ENCODE peak calls at places on chromosomes 3 and 15, in four cellular contexts. One of them, this sample, is unnamed.

GRCh38 chr3:39569095-39569494 is 101.6 kb downstream of the MOBP start:
- DNase-seq in choroid plexus epithelial cell: no peak
- DNase-seq in mammary epithelial cell: no peak
- DNase-seq in WTC11: no peak
- DNase-seq in this sample: no peak

GRCh38 chr3:54433846-54434245 is 311.5 kb downstream of the CACNA2D3 start:
- DNase-seq in choroid plexus epithelial cell: no peak
- DNase-seq in mammary epithelial cell: peak; percentile 16
- DNase-seq in WTC11: peak; percentile 82
- DNase-seq in this sample: no peak

GRCh38 chr3:60669636-60670035 is 581.6 kb downstream of the FHIT start:
- DNase-seq in choroid plexus epithelial cell: no peak
- DNase-seq in mammary epithelial cell: no peak
- DNase-seq in WTC11: peak; percentile 50
- DNase-seq in this sample: no peak

GRCh38 chr3:178353292-178353814 is 182.9 kb upstream of the KCNMB2 start:
- DNase-seq in choroid plexus epithelial cell: peak; percentile 38
- DNase-seq in mammary epithelial cell: no peak
- DNase-seq in WTC11: no peak
- DNase-seq in this sample: no peak

GRCh38 chr3:3356836-3357235 is 177.3 kb upstream of the CRBN start:
- DNase-seq in choroid plexus epithelial cell: no peak
- DNase-seq in mammary epithelial cell: no peak
- DNase-seq in WTC11: no peak
- DNase-seq in this sample: no peak

GRCh38 chr15:70014860-70015490 is 82.7 kb downstream of the TLE3 start:
- DNase-seq in choroid plexus epithelial cell: no peak
- DNase-seq in mammary epithelial cell: no peak
- DNase-seq in WTC11: peak; percentile 71
- DNase-seq in this sample: no peak

GRCh38 chr15:31318429-31318828 is 8.2 kb upstream of the KLF13 start:
- DNase-seq in choroid plexus epithelial cell: no peak
- DNase-seq in mammary epithelial cell: no peak
- DNase-seq in WTC11: no peak
- DNase-seq in this sample: no peak

GRCh38 chr3:58419782-58420512 is 13.7 kb downstream of the PDHB start:
- DNase-seq in choroid plexus epithelial cell: no peak
- DNase-seq in mammary epithelial cell: no peak
- DNase-seq in WTC11: no peak
- DNase-seq in this sample: peak; percentile 72

GRCh38 chr3:66312039-66312438 is 91.2 kb downstream of the SLC25A26 start:
- DNase-seq in choroid plexus epithelial cell: no peak
- DNase-seq in mammary epithelial cell: no peak
- DNase-seq in WTC11: no peak
- DNase-seq in this sample: no peak

GRCh38 chr15:63601026-63601726 is 4.0 kb downstream of the FBXL22 start:
- DNase-seq in choroid plexus epithelial cell: peak; percentile 40
- DNase-seq in mammary epithelial cell: no peak
- DNase-seq in WTC11: peak; percentile 36
- DNase-seq in this sample: peak; percentile 47

GRCh38 chr15:92733934-92734521 is 78.5 kb upstream of the FAM174B start:
- DNase-seq in choroid plexus epithelial cell: peak; percentile 40
- DNase-seq in mammary epithelial cell: no peak
- DNase-seq in WTC11: peak; percentile 33
- DNase-seq in this sample: no peak

GRCh38 chr15:59522988-59523461 is 85.0 kb downstream of the FAM81A start:
- DNase-seq in choroid plexus epithelial cell: no peak
- DNase-seq in mammary epithelial cell: no peak
- DNase-seq in WTC11: no peak
- DNase-seq in this sample: no peak

GRCh38 chr3:132972333-132972732 is 65.9 kb upstream of the TMEM108 start:
- DNase-seq in choroid plexus epithelial cell: peak; percentile 1
- DNase-seq in mammary epithelial cell: peak; percentile 51
- DNase-seq in WTC11: no peak
- DNase-seq in this sample: no peak

GRCh38 chr3:187281191-187281714 is 10.3 kb downstream of the MASP1 start:
- DNase-seq in choroid plexus epithelial cell: peak; percentile 92
- DNase-seq in mammary epithelial cell: no peak
- DNase-seq in WTC11: peak; percentile 35
- DNase-seq in this sample: no peak

GRCh38 chr3:94225176-94225742 is 162.4 kb downstream of the NSUN3 start:
- DNase-seq in choroid plexus epithelial cell: peak; percentile 23
- DNase-seq in mammary epithelial cell: peak; percentile 60
- DNase-seq in WTC11: no peak
- DNase-seq in this sample: no peak

GRCh38 chr15:53962646-53963561 is 15.3 kb upstream of the UNC13C start:
- DNase-seq in choroid plexus epithelial cell: peak; percentile 23
- DNase-seq in mammary epithelial cell: no peak
- DNase-seq in WTC11: peak; percentile 56
- DNase-seq in this sample: peak; percentile 24

GRCh38 chr3:115436767-115437301 is 186.5 kb upstream of the GAP43 start:
- DNase-seq in choroid plexus epithelial cell: peak; percentile 94
- DNase-seq in mammary epithelial cell: peak; percentile 97
- DNase-seq in WTC11: peak; percentile 12
- DNase-seq in this sample: no peak

DNA sequence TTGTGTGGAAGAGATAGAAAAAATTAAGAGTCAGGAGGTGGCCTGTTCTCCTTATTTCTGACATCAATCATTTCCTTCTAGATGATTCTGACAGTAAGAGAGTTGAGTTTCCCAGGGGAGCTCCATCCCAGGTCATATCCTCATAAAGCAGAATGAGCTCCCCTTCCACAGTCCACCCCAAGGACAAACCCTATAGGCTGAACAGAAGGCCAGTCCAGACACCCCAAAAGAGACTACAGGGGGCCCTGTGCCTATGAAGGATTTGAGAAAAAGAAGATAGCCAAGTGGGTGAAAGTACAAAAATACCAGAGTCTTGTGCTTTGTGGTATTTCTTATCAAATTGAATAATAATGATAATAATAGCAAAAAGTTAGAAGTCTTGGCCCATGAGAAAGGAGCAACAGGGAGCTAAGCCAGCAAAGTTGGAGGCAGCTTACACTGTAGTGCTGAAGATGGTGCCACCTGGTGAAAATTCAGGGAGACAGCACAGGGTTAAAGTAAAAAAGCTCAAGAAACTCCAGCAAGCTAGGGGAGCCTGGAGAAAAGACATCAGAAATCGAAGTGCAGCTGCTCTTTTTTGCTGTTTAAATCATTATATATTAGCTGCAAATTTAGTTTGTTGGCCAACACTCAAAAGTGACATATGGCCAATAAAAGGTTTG is 35.9 kb upstream of the SLC24A5 start:
- DNase-seq in choroid plexus epithelial cell: peak; percentile 84
- DNase-seq in mammary epithelial cell: peak; percentile 6
- DNase-seq in WTC11: peak; percentile 14
- DNase-seq in this sample: no peak
- TF ChIP-seq CTCF in choroid plexus epithelial cell: peak; percentile 82
- TF ChIP-seq CTCF in mammary epithelial cell: peak; percentile 39
- TF ChIP-seq CTCF in WTC11: peak; percentile 44
- TF ChIP-seq CTCF in this sample: peak; percentile 32

DNA sequence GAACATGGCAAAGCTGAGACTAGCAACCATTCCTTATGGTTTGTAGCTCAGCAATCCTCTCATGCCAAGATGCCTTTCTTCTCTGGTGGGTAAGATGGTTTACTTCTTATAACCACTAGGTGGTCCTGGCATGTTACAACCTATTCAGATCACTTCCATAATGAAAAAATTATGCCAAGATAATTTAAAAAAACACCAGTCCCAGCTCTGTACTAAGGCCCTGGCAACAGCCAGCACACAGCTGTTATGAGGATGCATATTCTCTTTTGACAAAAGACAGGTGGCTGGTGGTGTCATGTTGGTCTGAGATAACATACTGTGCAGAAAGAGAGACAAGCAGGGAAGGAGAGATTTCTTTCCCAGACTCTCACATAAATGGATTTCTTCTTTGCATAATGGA is 65.7 kb upstream of the FRMD4B start:
- DNase-seq in choroid plexus epithelial cell: peak; percentile 26
- DNase-seq in mammary epithelial cell: no peak
- DNase-seq in WTC11: no peak
- DNase-seq in this sample: no peak
- TF ChIP-seq CTCF in choroid plexus epithelial cell: peak; percentile 27
- TF ChIP-seq CTCF in mammary epithelial cell: peak; percentile 23
- TF ChIP-seq CTCF in WTC11: no peak
- TF ChIP-seq CTCF in this sample: no peak

GRCh38 chr15:75367913-75368688 is at the start of gene MAN2C1:
- DNase-seq in choroid plexus epithelial cell: peak; percentile 98
- DNase-seq in mammary epithelial cell: peak; percentile 96
- DNase-seq in WTC11: peak; percentile 95
- DNase-seq in this sample: peak; percentile 98
- TF ChIP-seq CTCF in choroid plexus epithelial cell: peak; percentile 84
- TF ChIP-seq CTCF in mammary epithelial cell: peak; percentile 70
- TF ChIP-seq CTCF in WTC11: no peak
- TF ChIP-seq CTCF in this sample: peak; percentile 61

GRCh38 chr3:142279965-142280590 is 54.7 kb upstream of the GK5 start:
- DNase-seq in choroid plexus epithelial cell: peak; percentile 93
- DNase-seq in mammary epithelial cell: peak; percentile 59
- DNase-seq in WTC11: peak; percentile 20
- DNase-seq in this sample: peak; percentile 56
- TF ChIP-seq CTCF in choroid plexus epithelial cell: peak; percentile 75
- TF ChIP-seq CTCF in mammary epithelial cell: peak; percentile 58
- TF ChIP-seq CTCF in WTC11: peak; percentile 66
- TF ChIP-seq CTCF in this sample: peak; percentile 60

DNA sequence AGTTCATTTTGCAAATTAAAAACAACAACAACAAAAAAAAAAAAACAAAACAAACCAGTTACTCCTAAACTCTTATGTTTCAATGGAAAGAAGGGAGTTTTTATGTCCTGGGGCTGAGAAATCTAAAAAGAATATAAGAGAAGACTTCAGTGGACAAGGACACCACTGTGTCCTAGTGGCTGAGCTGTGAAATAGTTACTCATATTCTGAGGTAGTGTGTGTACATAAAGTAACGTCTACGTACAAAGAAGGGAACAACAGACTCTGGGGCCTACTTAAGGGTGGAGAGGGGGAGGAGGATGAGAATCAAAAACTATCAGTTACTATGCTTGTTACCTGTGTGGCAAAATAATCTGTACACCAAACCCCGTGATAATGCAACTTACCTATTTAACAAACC is 6.0 kb upstream of the TP53BP1 start:
- DNase-seq in choroid plexus epithelial cell: no peak
- DNase-seq in mammary epithelial cell: no peak
- DNase-seq in WTC11: no peak
- DNase-seq in this sample: no peak
- TF ChIP-seq CTCF in choroid plexus epithelial cell: no peak
- TF ChIP-seq CTCF in mammary epithelial cell: no peak
- TF ChIP-seq CTCF in WTC11: no peak
- TF ChIP-seq CTCF in this sample: no peak

GRCh38 chr3:184574552-184575430 is 13.2 kb downstream of the EPHB3 start:
- DNase-seq in choroid plexus epithelial cell: no peak
- DNase-seq in mammary epithelial cell: no peak
- DNase-seq in WTC11: peak; percentile 82
- DNase-seq in this sample: no peak
- TF ChIP-seq CTCF in choroid plexus epithelial cell: no peak
- TF ChIP-seq CTCF in mammary epithelial cell: no peak
- TF ChIP-seq CTCF in WTC11: no peak
- TF ChIP-seq CTCF in this sample: no peak

GRCh38 chr15:78076231-78077052 is 1.1 kb downstream of the TBC1D2B start:
- DNase-seq in choroid plexus epithelial cell: peak; percentile 41
- DNase-seq in mammary epithelial cell: no peak
- DNase-seq in WTC11: no peak
- DNase-seq in this sample: no peak
- TF ChIP-seq CTCF in choroid plexus epithelial cell: peak; percentile 45
- TF ChIP-seq CTCF in mammary epithelial cell: no peak
- TF ChIP-seq CTCF in WTC11: no peak
- TF ChIP-seq CTCF in this sample: no peak

GRCh38 chr3:14125193-14126016 is 553 bp downstream of the TMEM43 start:
- DNase-seq in choroid plexus epithelial cell: peak; percentile 95
- DNase-seq in mammary epithelial cell: peak; percentile 94
- DNase-seq in WTC11: peak; percentile 48
- DNase-seq in this sample: peak; percentile 80
- TF ChIP-seq CTCF in choroid plexus epithelial cell: peak; percentile 42
- TF ChIP-seq CTCF in mammary epithelial cell: peak; percentile 6
- TF ChIP-seq CTCF in WTC11: no peak
- TF ChIP-seq CTCF in this sample: no peak

GRCh38 chr15:87038404-87038803 is 958.7 kb downstream of the AGBL1 start:
- DNase-seq in choroid plexus epithelial cell: no peak
- DNase-seq in mammary epithelial cell: no peak
- DNase-seq in WTC11: no peak
- DNase-seq in this sample: no peak

GRCh38 chr15:87034886-87035285 is 955.2 kb downstream of the AGBL1 start:
- DNase-seq in choroid plexus epithelial cell: no peak
- DNase-seq in mammary epithelial cell: no peak
- DNase-seq in WTC11: no peak
- DNase-seq in this sample: no peak

GRCh38 chr15:87031545-87032230 is 952.0 kb downstream of the AGBL1 start:
- DNase-seq in choroid plexus epithelial cell: no peak
- DNase-seq in mammary epithelial cell: peak; percentile 55
- DNase-seq in WTC11: no peak
- DNase-seq in this sample: no peak

GRCh38 chr15:87032291-87032690 is 952.6 kb downstream of the AGBL1 start:
- DNase-seq in choroid plexus epithelial cell: no peak
- DNase-seq in mammary epithelial cell: peak; percentile 59
- DNase-seq in WTC11: no peak
- DNase-seq in this sample: no peak

GRCh38 chr15:87033056-87033455 is 953.4 kb downstream of the AGBL1 start:
- DNase-seq in choroid plexus epithelial cell: peak; percentile 33
- DNase-seq in mammary epithelial cell: no peak
- DNase-seq in WTC11: no peak
- DNase-seq in this sample: no peak
- TF ChIP-seq CTCF in choroid plexus epithelial cell: peak; percentile 40
- TF ChIP-seq CTCF in mammary epithelial cell: no peak
- TF ChIP-seq CTCF in WTC11: no peak
- TF ChIP-seq CTCF in this sample: no peak

GRCh38 chr3:49629451-49629850 is 44.7 kb upstream of the APEH start:
- DNase-seq in choroid plexus epithelial cell: no peak
- DNase-seq in mammary epithelial cell: no peak
- DNase-seq in WTC11: no peak
- DNase-seq in this sample: no peak

GRCh38 chr3:49630784-49631183 is 43.4 kb upstream of the APEH start:
- DNase-seq in choroid plexus epithelial cell: no peak
- DNase-seq in mammary epithelial cell: no peak
- DNase-seq in WTC11: no peak
- DNase-seq in this sample: no peak

GRCh38 chr3:49627634-49628033 is 46.5 kb upstream of the APEH start:
- DNase-seq in choroid plexus epithelial cell: no peak
- DNase-seq in mammary epithelial cell: no peak
- DNase-seq in WTC11: no peak
- DNase-seq in this sample: no peak

GRCh38 chr3:49628249-49628648 is 45.9 kb upstream of the APEH start:
- DNase-seq in choroid plexus epithelial cell: no peak
- DNase-seq in mammary epithelial cell: no peak
- DNase-seq in WTC11: no peak
- DNase-seq in this sample: no peak

DNA sequence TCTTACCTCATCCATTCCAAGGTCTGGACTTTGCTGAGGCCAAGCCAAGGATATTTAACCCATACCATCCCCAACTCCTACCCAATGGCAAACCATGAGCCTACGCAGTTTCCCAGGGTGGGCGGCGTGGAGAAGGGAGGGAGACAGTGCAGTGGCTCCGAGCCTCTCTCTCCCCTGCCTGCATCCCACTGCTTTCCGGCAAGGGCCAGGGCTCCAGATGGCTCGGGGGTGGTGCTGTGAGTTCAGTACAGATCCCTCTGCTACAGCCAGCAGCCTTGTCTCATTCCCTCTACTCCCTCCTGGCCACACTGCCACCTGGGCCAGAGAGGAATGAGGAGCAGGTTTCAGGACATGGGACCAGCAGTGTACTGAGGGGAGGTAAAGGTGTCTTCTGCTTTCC is 44.3 kb upstream of the APEH start:
- DNase-seq in choroid plexus epithelial cell: no peak
- DNase-seq in mammary epithelial cell: no peak
- DNase-seq in WTC11: no peak
- DNase-seq in this sample: no peak
- TF ChIP-seq CTCF in choroid plexus epithelial cell: no peak
- TF ChIP-seq CTCF in mammary epithelial cell: no peak
- TF ChIP-seq CTCF in WTC11: no peak
- TF ChIP-seq CTCF in this sample: no peak